ENCODE peak calls at places on chromosomes 11 and 22, in seven cellular contexts. One of them, this sample, is unnamed.

GRCh38 chr22:49515486-49515885 is 312.2 kb downstream of the BRD1 start:
- DNase-seq in naive thymus-derived CD8-positive, alpha-beta T cell: no peak
- DNase-seq in upper lobe of left lung: no peak
- DNase-seq in GM10248: no peak
- DNase-seq in HFFc6: no peak
- DNase-seq in foreskin keratinocyte: no peak
- DNase-seq in NCI-H187 treated with DMSO at 0.1 percent for 48 hours: no peak
- DNase-seq in this sample: no peak

GRCh38 chr22:28181332-28181731 is 262.3 kb upstream of the PITPNB start:
- DNase-seq in naive thymus-derived CD8-positive, alpha-beta T cell: no peak
- DNase-seq in upper lobe of left lung: no peak
- DNase-seq in GM10248: no peak
- DNase-seq in HFFc6: peak
- DNase-seq in foreskin keratinocyte: peak
- DNase-seq in NCI-H187 treated with DMSO at 0.1 percent for 48 hours: no peak
- DNase-seq in this sample: no peak

GRCh38 chr11:117829369-117829725 is 4.8 kb upstream of the FXYD2 start:
- DNase-seq in naive thymus-derived CD8-positive, alpha-beta T cell: no peak
- DNase-seq in upper lobe of left lung: peak
- DNase-seq in GM10248: no peak
- DNase-seq in HFFc6: no peak
- DNase-seq in foreskin keratinocyte: no peak
- DNase-seq in NCI-H187 treated with DMSO at 0.1 percent for 48 hours: no peak
- DNase-seq in this sample: no peak

GRCh38 chr11:120857508-120857907 is 166.4 kb upstream of the TBCEL start:
- DNase-seq in naive thymus-derived CD8-positive, alpha-beta T cell: no peak
- DNase-seq in upper lobe of left lung: no peak
- DNase-seq in GM10248: no peak
- DNase-seq in HFFc6: no peak
- DNase-seq in foreskin keratinocyte: no peak
- DNase-seq in NCI-H187 treated with DMSO at 0.1 percent for 48 hours: no peak
- DNase-seq in this sample: no peak

GRCh38 chr11:86802601-86803051 is 2.3 kb downstream of the PRSS23 start:
- DNase-seq in naive thymus-derived CD8-positive, alpha-beta T cell: no peak
- DNase-seq in upper lobe of left lung: no peak
- DNase-seq in GM10248: no peak
- DNase-seq in HFFc6: peak
- DNase-seq in foreskin keratinocyte: peak
- DNase-seq in NCI-H187 treated with DMSO at 0.1 percent for 48 hours: no peak
- DNase-seq in this sample: no peak

GRCh38 chr22:50049299-50050195 is 8.6 kb downstream of the TTLL8 start:
- DNase-seq in naive thymus-derived CD8-positive, alpha-beta T cell: no peak
- DNase-seq in upper lobe of left lung: no peak
- DNase-seq in GM10248: no peak
- DNase-seq in HFFc6: no peak
- DNase-seq in foreskin keratinocyte: no peak
- DNase-seq in NCI-H187 treated with DMSO at 0.1 percent for 48 hours: no peak
- DNase-seq in this sample: no peak

GRCh38 chr22:49212002-49212401 is 615.7 kb downstream of the BRD1 start:
- DNase-seq in naive thymus-derived CD8-positive, alpha-beta T cell: no peak
- DNase-seq in upper lobe of left lung: peak
- DNase-seq in GM10248: no peak
- DNase-seq in HFFc6: no peak
- DNase-seq in foreskin keratinocyte: no peak
- DNase-seq in NCI-H187 treated with DMSO at 0.1 percent for 48 hours: no peak
- DNase-seq in this sample: no peak

GRCh38 chr11:94007906-94008305 is 13.2 kb upstream of the HEPHL1 start:
- DNase-seq in naive thymus-derived CD8-positive, alpha-beta T cell: no peak
- DNase-seq in upper lobe of left lung: no peak
- DNase-seq in GM10248: no peak
- DNase-seq in HFFc6: no peak
- DNase-seq in foreskin keratinocyte: peak
- DNase-seq in NCI-H187 treated with DMSO at 0.1 percent for 48 hours: no peak
- DNase-seq in this sample: no peak

GRCh38 chr11:59135648-59136461 is 6.8 kb upstream of the FAM111A start:
- DNase-seq in naive thymus-derived CD8-positive, alpha-beta T cell: peak
- DNase-seq in upper lobe of left lung: peak
- DNase-seq in GM10248: peak
- DNase-seq in HFFc6: peak
- DNase-seq in foreskin keratinocyte: no peak
- DNase-seq in NCI-H187 treated with DMSO at 0.1 percent for 48 hours: no peak
- DNase-seq in this sample: peak

GRCh38 chr22:29208879-29209623 is 3.4 kb downstream of the EMID1 start:
- DNase-seq in naive thymus-derived CD8-positive, alpha-beta T cell: no peak
- DNase-seq in upper lobe of left lung: no peak
- DNase-seq in GM10248: no peak
- DNase-seq in HFFc6: no peak
- DNase-seq in foreskin keratinocyte: no peak
- DNase-seq in NCI-H187 treated with DMSO at 0.1 percent for 48 hours: no peak
- DNase-seq in this sample: peak

GRCh38 chr11:67117667-67118058 is 1.4 kb upstream of the KDM2A start:
- DNase-seq in naive thymus-derived CD8-positive, alpha-beta T cell: peak
- DNase-seq in upper lobe of left lung: peak
- DNase-seq in GM10248: peak
- DNase-seq in HFFc6: no peak
- DNase-seq in foreskin keratinocyte: no peak
- DNase-seq in NCI-H187 treated with DMSO at 0.1 percent for 48 hours: no peak
- DNase-seq in this sample: no peak

GRCh38 chr11:27390959-27391326 is 27.9 kb upstream of the CCDC34 start:
- DNase-seq in naive thymus-derived CD8-positive, alpha-beta T cell: no peak
- DNase-seq in upper lobe of left lung: no peak
- DNase-seq in GM10248: no peak
- DNase-seq in HFFc6: peak
- DNase-seq in foreskin keratinocyte: peak
- DNase-seq in NCI-H187 treated with DMSO at 0.1 percent for 48 hours: no peak
- DNase-seq in this sample: no peak

GRCh38 chr11:66915046-66915832 is 42.9 kb downstream of the PC start:
- DNase-seq in naive thymus-derived CD8-positive, alpha-beta T cell: no peak
- DNase-seq in upper lobe of left lung: no peak
- DNase-seq in GM10248: no peak
- DNase-seq in HFFc6: no peak
- DNase-seq in foreskin keratinocyte: no peak
- DNase-seq in NCI-H187 treated with DMSO at 0.1 percent for 48 hours: no peak
- DNase-seq in this sample: no peak

GRCh38 chr22:46123694-46124382 is 26.5 kb upstream of the PPARA start:
- DNase-seq in naive thymus-derived CD8-positive, alpha-beta T cell: no peak
- DNase-seq in upper lobe of left lung: no peak
- DNase-seq in GM10248: no peak
- DNase-seq in HFFc6: no peak
- DNase-seq in foreskin keratinocyte: no peak
- DNase-seq in NCI-H187 treated with DMSO at 0.1 percent for 48 hours: no peak
- DNase-seq in this sample: no peak

GRCh38 chr22:44658371-44658953 is 43.5 kb upstream of the PRR5 start:
- DNase-seq in naive thymus-derived CD8-positive, alpha-beta T cell: no peak
- DNase-seq in upper lobe of left lung: no peak
- DNase-seq in GM10248: no peak
- DNase-seq in HFFc6: no peak
- DNase-seq in foreskin keratinocyte: no peak
- DNase-seq in NCI-H187 treated with DMSO at 0.1 percent for 48 hours: no peak
- DNase-seq in this sample: no peak

GRCh38 chr11:69357458-69358397 is 63.8 kb downstream of the MYEOV start:
- DNase-seq in naive thymus-derived CD8-positive, alpha-beta T cell: no peak
- DNase-seq in upper lobe of left lung: peak
- DNase-seq in GM10248: no peak
- DNase-seq in HFFc6: no peak
- DNase-seq in foreskin keratinocyte: no peak
- DNase-seq in NCI-H187 treated with DMSO at 0.1 percent for 48 hours: no peak
- DNase-seq in this sample: no peak

GRCh38 chr11:1487851-1488574 is 1.4 kb upstream of the MOB2 start:
- DNase-seq in naive thymus-derived CD8-positive, alpha-beta T cell: no peak
- DNase-seq in upper lobe of left lung: no peak
- DNase-seq in GM10248: no peak
- DNase-seq in HFFc6: no peak
- DNase-seq in foreskin keratinocyte: no peak
- DNase-seq in NCI-H187 treated with DMSO at 0.1 percent for 48 hours: no peak
- DNase-seq in this sample: no peak

GRCh38 chr11:31645747-31646146 is 136.2 kb downstream of the ELP4 start:
- DNase-seq in naive thymus-derived CD8-positive, alpha-beta T cell: no peak
- DNase-seq in upper lobe of left lung: no peak
- DNase-seq in GM10248: no peak
- DNase-seq in HFFc6: peak
- DNase-seq in foreskin keratinocyte: peak
- DNase-seq in NCI-H187 treated with DMSO at 0.1 percent for 48 hours: no peak
- DNase-seq in this sample: no peak

GRCh38 chr11:65662247-65662801 is 392 bp downstream of the RELA start:
- DNase-seq in naive thymus-derived CD8-positive, alpha-beta T cell: no peak
- DNase-seq in upper lobe of left lung: no peak
- DNase-seq in GM10248: no peak
- DNase-seq in HFFc6: no peak
- DNase-seq in foreskin keratinocyte: no peak
- DNase-seq in NCI-H187 treated with DMSO at 0.1 percent for 48 hours: no peak
- DNase-seq in this sample: no peak

GRCh38 chr22:22144858-22145257 is 99.7 kb upstream of the VPREB1 start:
- DNase-seq in naive thymus-derived CD8-positive, alpha-beta T cell: no peak
- DNase-seq in upper lobe of left lung: no peak
- DNase-seq in GM10248: no peak
- DNase-seq in HFFc6: no peak
- DNase-seq in foreskin keratinocyte: no peak
- DNase-seq in NCI-H187 treated with DMSO at 0.1 percent for 48 hours: no peak
- DNase-seq in this sample: no peak

GRCh38 chr11:128511712-128512111 is 75.6 kb downstream of the ETS1 start:
- DNase-seq in naive thymus-derived CD8-positive, alpha-beta T cell: no peak
- DNase-seq in upper lobe of left lung: no peak
- DNase-seq in GM10248: no peak
- DNase-seq in HFFc6: no peak
- DNase-seq in foreskin keratinocyte: no peak
- DNase-seq in NCI-H187 treated with DMSO at 0.1 percent for 48 hours: no peak
- DNase-seq in this sample: no peak

GRCh38 chr11:101083334-101083733 is 46.3 kb downstream of the PGR start:
- DNase-seq in naive thymus-derived CD8-positive, alpha-beta T cell: no peak
- DNase-seq in upper lobe of left lung: no peak
- DNase-seq in GM10248: no peak
- DNase-seq in HFFc6: no peak
- DNase-seq in foreskin keratinocyte: no peak
- DNase-seq in NCI-H187 treated with DMSO at 0.1 percent for 48 hours: no peak
- DNase-seq in this sample: no peak

GRCh38 chr22:47391169-47392053 is 629.0 kb downstream of the TBC1D22A start:
- DNase-seq in naive thymus-derived CD8-positive, alpha-beta T cell: no peak
- DNase-seq in upper lobe of left lung: no peak
- DNase-seq in GM10248: no peak
- DNase-seq in HFFc6: no peak
- DNase-seq in foreskin keratinocyte: no peak
- DNase-seq in NCI-H187 treated with DMSO at 0.1 percent for 48 hours: no peak
- DNase-seq in this sample: no peak

GRCh38 chr11:12200359-12201015 is 90.1 kb downstream of the MICAL2 start:
- DNase-seq in naive thymus-derived CD8-positive, alpha-beta T cell: no peak
- DNase-seq in upper lobe of left lung: no peak
- DNase-seq in GM10248: no peak
- DNase-seq in HFFc6: peak
- DNase-seq in foreskin keratinocyte: peak
- DNase-seq in NCI-H187 treated with DMSO at 0.1 percent for 48 hours: no peak
- DNase-seq in this sample: no peak

GRCh38 chr22:45445031-45445710 is 31.7 kb downstream of the RIBC2 start:
- DNase-seq in naive thymus-derived CD8-positive, alpha-beta T cell: no peak
- DNase-seq in upper lobe of left lung: no peak
- DNase-seq in GM10248: no peak
- DNase-seq in HFFc6: no peak
- DNase-seq in foreskin keratinocyte: no peak
- DNase-seq in NCI-H187 treated with DMSO at 0.1 percent for 48 hours: no peak
- DNase-seq in this sample: no peak

GRCh38 chr11:32105871-32106312 is 15.0 kb downstream of the RCN1 start:
- DNase-seq in naive thymus-derived CD8-positive, alpha-beta T cell: no peak
- DNase-seq in upper lobe of left lung: no peak
- DNase-seq in GM10248: peak
- DNase-seq in HFFc6: no peak
- DNase-seq in foreskin keratinocyte: no peak
- DNase-seq in NCI-H187 treated with DMSO at 0.1 percent for 48 hours: no peak
- DNase-seq in this sample: peak

GRCh38 chr11:96278039-96278897 is 64.7 kb downstream of the MAML2 start:
- DNase-seq in naive thymus-derived CD8-positive, alpha-beta T cell: no peak
- DNase-seq in upper lobe of left lung: no peak
- DNase-seq in GM10248: no peak
- DNase-seq in HFFc6: no peak
- DNase-seq in foreskin keratinocyte: peak
- DNase-seq in NCI-H187 treated with DMSO at 0.1 percent for 48 hours: no peak
- DNase-seq in this sample: no peak

GRCh38 chr22:28142361-28142801 is 223.3 kb upstream of the PITPNB start:
- DNase-seq in naive thymus-derived CD8-positive, alpha-beta T cell: no peak
- DNase-seq in upper lobe of left lung: no peak
- DNase-seq in GM10248: no peak
- DNase-seq in HFFc6: peak
- DNase-seq in foreskin keratinocyte: peak
- DNase-seq in NCI-H187 treated with DMSO at 0.1 percent for 48 hours: no peak
- DNase-seq in this sample: no peak

GRCh38 chr11:2762451-2762850 is 62.7 kb upstream of the KCNQ1OT1 start:
- DNase-seq in naive thymus-derived CD8-positive, alpha-beta T cell: no peak
- DNase-seq in upper lobe of left lung: no peak
- DNase-seq in GM10248: no peak
- DNase-seq in HFFc6: no peak
- DNase-seq in foreskin keratinocyte: no peak
- DNase-seq in NCI-H187 treated with DMSO at 0.1 percent for 48 hours: no peak
- DNase-seq in this sample: no peak

GRCh38 chr11:122803716-122804115 is 34.6 kb upstream of the CRTAM start:
- DNase-seq in naive thymus-derived CD8-positive, alpha-beta T cell: no peak
- DNase-seq in upper lobe of left lung: no peak
- DNase-seq in GM10248: peak
- DNase-seq in HFFc6: no peak
- DNase-seq in foreskin keratinocyte: peak
- DNase-seq in NCI-H187 treated with DMSO at 0.1 percent for 48 hours: no peak
- DNase-seq in this sample: no peak

GRCh38 chr22:49305966-49306631 is 521.6 kb downstream of the BRD1 start:
- DNase-seq in naive thymus-derived CD8-positive, alpha-beta T cell: no peak
- DNase-seq in upper lobe of left lung: peak
- DNase-seq in GM10248: no peak
- DNase-seq in HFFc6: no peak
- DNase-seq in foreskin keratinocyte: no peak
- DNase-seq in NCI-H187 treated with DMSO at 0.1 percent for 48 hours: no peak
- DNase-seq in this sample: no peak

GRCh38 chr22:46352691-46353386 is 17.3 kb downstream of the TRMU start:
- DNase-seq in naive thymus-derived CD8-positive, alpha-beta T cell: no peak
- DNase-seq in upper lobe of left lung: peak
- DNase-seq in GM10248: no peak
- DNase-seq in HFFc6: no peak
- DNase-seq in foreskin keratinocyte: peak
- DNase-seq in NCI-H187 treated with DMSO at 0.1 percent for 48 hours: no peak
- DNase-seq in this sample: peak

GRCh38 chr22:37229805-37230672 is 14.0 kb downstream of the RAC2 start:
- DNase-seq in naive thymus-derived CD8-positive, alpha-beta T cell: peak
- DNase-seq in upper lobe of left lung: peak
- DNase-seq in GM10248: peak
- DNase-seq in HFFc6: peak
- DNase-seq in foreskin keratinocyte: peak
- DNase-seq in NCI-H187 treated with DMSO at 0.1 percent for 48 hours: no peak
- DNase-seq in this sample: peak

GRCh38 chr11:10461276-10461790 is 6.3 kb downstream of the AMPD3 start:
- DNase-seq in naive thymus-derived CD8-positive, alpha-beta T cell: no peak
- DNase-seq in upper lobe of left lung: no peak
- DNase-seq in GM10248: no peak
- DNase-seq in HFFc6: no peak
- DNase-seq in foreskin keratinocyte: no peak
- DNase-seq in NCI-H187 treated with DMSO at 0.1 percent for 48 hours: no peak
- DNase-seq in this sample: no peak

GRCh38 chr22:24099661-24100060 is 81.6 kb upstream of the SUSD2 start:
- DNase-seq in naive thymus-derived CD8-positive, alpha-beta T cell: no peak
- DNase-seq in upper lobe of left lung: peak
- DNase-seq in GM10248: no peak
- DNase-seq in HFFc6: no peak
- DNase-seq in foreskin keratinocyte: no peak
- DNase-seq in NCI-H187 treated with DMSO at 0.1 percent for 48 hours: no peak
- DNase-seq in this sample: no peak

GRCh38 chr11:1770528-1770927 is 6.8 kb upstream of the CTSD start:
- DNase-seq in naive thymus-derived CD8-positive, alpha-beta T cell: no peak
- DNase-seq in upper lobe of left lung: peak
- DNase-seq in GM10248: no peak
- DNase-seq in HFFc6: no peak
- DNase-seq in foreskin keratinocyte: no peak
- DNase-seq in NCI-H187 treated with DMSO at 0.1 percent for 48 hours: no peak
- DNase-seq in this sample: no peak

GRCh38 chr11:9859491-9860305 is 195.8 kb downstream of the SWAP70 start:
- DNase-seq in naive thymus-derived CD8-positive, alpha-beta T cell: no peak
- DNase-seq in upper lobe of left lung: no peak
- DNase-seq in GM10248: no peak
- DNase-seq in HFFc6: peak
- DNase-seq in foreskin keratinocyte: peak
- DNase-seq in NCI-H187 treated with DMSO at 0.1 percent for 48 hours: no peak
- DNase-seq in this sample: no peak

GRCh38 chr11:130904380-130904779 is 11.9 kb downstream of the SNX19 start:
- DNase-seq in naive thymus-derived CD8-positive, alpha-beta T cell: no peak
- DNase-seq in upper lobe of left lung: no peak
- DNase-seq in GM10248: no peak
- DNase-seq in HFFc6: no peak
- DNase-seq in foreskin keratinocyte: no peak
- DNase-seq in NCI-H187 treated with DMSO at 0.1 percent for 48 hours: no peak
- DNase-seq in this sample: no peak